ENCODE peak calls at places on chromosomes 13 and 19, in five cellular contexts. One of them, this sample, is unnamed.

GRCh38 chr19:50003810-50004419 is 21.3 kb downstream of the VRK3 start:
- DNase-seq in psoas muscle: peak
- DNase-seq in astrocyte of the spinal cord: peak
- DNase-seq in aorta: no peak
- DNase-seq in A549: peak
- DNase-seq in this sample: peak

GRCh38 chr13:101916108-101916757 is 463.8 kb downstream of the ITGBL1 start:
- DNase-seq in aorta: peak
- DNase-seq in A549: peak
- DNase-seq in astrocyte of the spinal cord: peak
- DNase-seq in psoas muscle: peak
- DNase-seq in this sample: peak

GRCh38 chr13:41015920-41016319 is 3.2 kb downstream of the ELF1 start:
- DNase-seq in A549: no peak
- DNase-seq in astrocyte of the spinal cord: no peak
- DNase-seq in psoas muscle: no peak
- DNase-seq in aorta: no peak
- DNase-seq in this sample: no peak

GRCh38 chr13:106533940-106534843 is 1.3 kb downstream of the EFNB2 start:
- DNase-seq in A549: no peak
- DNase-seq in psoas muscle: peak
- DNase-seq in aorta: peak
- DNase-seq in astrocyte of the spinal cord: peak
- DNase-seq in this sample: peak

GRCh38 chr19:16368385-16369305 is 44.0 kb downstream of the KLF2 start:
- DNase-seq in astrocyte of the spinal cord: no peak
- DNase-seq in aorta: peak
- DNase-seq in psoas muscle: no peak
- DNase-seq in A549: no peak
- DNase-seq in this sample: no peak

GRCh38 chr13:39016789-39017188 is 21.1 kb downstream of the PROSER1 start:
- DNase-seq in aorta: no peak
- DNase-seq in A549: peak
- DNase-seq in astrocyte of the spinal cord: peak
- DNase-seq in psoas muscle: no peak
- DNase-seq in this sample: peak

GRCh38 chr19:43078311-43078710 is 4.2 kb downstream of the PSG2 start:
- DNase-seq in A549: no peak
- DNase-seq in psoas muscle: no peak
- DNase-seq in astrocyte of the spinal cord: no peak
- DNase-seq in aorta: no peak
- DNase-seq in this sample: peak

GRCh38 chr13:40895715-40896184 is 106.3 kb downstream of the SLC25A15 start:
- DNase-seq in astrocyte of the spinal cord: no peak
- DNase-seq in A549: no peak
- DNase-seq in psoas muscle: no peak
- DNase-seq in aorta: no peak
- DNase-seq in this sample: no peak

GRCh38 chr13:78100481-78100880 is 181.8 kb upstream of the EDNRB start:
- DNase-seq in astrocyte of the spinal cord: no peak
- DNase-seq in aorta: no peak
- DNase-seq in psoas muscle: no peak
- DNase-seq in A549: no peak
- DNase-seq in this sample: no peak

GRCh38 chr19:38277549-38277948 is 13.2 kb downstream of the SPINT2 start:
- DNase-seq in aorta: no peak
- DNase-seq in astrocyte of the spinal cord: no peak
- DNase-seq in psoas muscle: no peak
- DNase-seq in A549: no peak
- DNase-seq in this sample: peak

GRCh38 chr13:53017433-53017970 is 11.1 kb upstream of the OLFM4 start:
- DNase-seq in psoas muscle: no peak
- DNase-seq in astrocyte of the spinal cord: no peak
- DNase-seq in aorta: no peak
- DNase-seq in A549: no peak
- DNase-seq in this sample: no peak

GRCh38 chr13:110166598-110166997 is 140.4 kb downstream of the COL4A1 start:
- DNase-seq in psoas muscle: no peak
- DNase-seq in astrocyte of the spinal cord: no peak
- DNase-seq in aorta: no peak
- DNase-seq in A549: no peak
- DNase-seq in this sample: no peak

GRCh38 chr19:46489445-46490272 is 6.0 kb downstream of the PNMA8B start:
- DNase-seq in A549: no peak
- DNase-seq in astrocyte of the spinal cord: peak
- DNase-seq in aorta: peak
- DNase-seq in psoas muscle: peak
- DNase-seq in this sample: peak

GRCh38 chr19:48990400-48990799 is 2.7 kb downstream of the GYS1 start:
- DNase-seq in aorta: no peak
- DNase-seq in astrocyte of the spinal cord: no peak
- DNase-seq in psoas muscle: no peak
- DNase-seq in A549: no peak
- DNase-seq in this sample: no peak

GRCh38 chr19:29561601-29562000 is 35.8 kb downstream of the VSTM2B start:
- DNase-seq in A549: no peak
- DNase-seq in astrocyte of the spinal cord: no peak
- DNase-seq in aorta: no peak
- DNase-seq in psoas muscle: no peak
- DNase-seq in this sample: no peak

GRCh38 chr13:49693191-49693733 is 2.0 kb upstream of the EBPL start:
- DNase-seq in astrocyte of the spinal cord: no peak
- DNase-seq in psoas muscle: no peak
- DNase-seq in aorta: no peak
- DNase-seq in A549: peak
- DNase-seq in this sample: peak

GRCh38 chr13:25752957-25753540 is 298.8 kb downstream of the SHISA2 start:
- DNase-seq in psoas muscle: peak
- DNase-seq in A549: no peak
- DNase-seq in astrocyte of the spinal cord: peak
- DNase-seq in aorta: peak
- DNase-seq in this sample: peak

GRCh38 chr13:29702912-29703351 is 107.4 kb upstream of the SLC7A1 start:
- DNase-seq in aorta: peak
- DNase-seq in psoas muscle: peak
- DNase-seq in astrocyte of the spinal cord: peak
- DNase-seq in A549: peak
- DNase-seq in this sample: peak

GRCh38 chr13:26656919-26657318 is 99.4 kb downstream of the WASF3 start:
- DNase-seq in aorta: no peak
- DNase-seq in astrocyte of the spinal cord: peak
- DNase-seq in psoas muscle: no peak
- DNase-seq in A549: no peak
- DNase-seq in this sample: peak

GRCh38 chr19:46963093-46963734 is 56.4 kb upstream of the NPAS1 start:
- DNase-seq in A549: no peak
- DNase-seq in aorta: no peak
- DNase-seq in astrocyte of the spinal cord: peak
- DNase-seq in psoas muscle: no peak
- DNase-seq in this sample: peak

GRCh38 chr13:95734124-95734523 is 57.2 kb downstream of the DNAJC3 start:
- DNase-seq in A549: no peak
- DNase-seq in astrocyte of the spinal cord: no peak
- DNase-seq in psoas muscle: no peak
- DNase-seq in aorta: no peak
- DNase-seq in this sample: no peak

GRCh38 chr13:25347156-25347555 is 24.6 kb upstream of the ATP8A2 start:
- DNase-seq in A549: no peak
- DNase-seq in aorta: no peak
- DNase-seq in psoas muscle: no peak
- DNase-seq in astrocyte of the spinal cord: no peak
- DNase-seq in this sample: no peak

GRCh38 chr13:24716011-24716410 is 35.8 kb downstream of the ATP12A start:
- DNase-seq in astrocyte of the spinal cord: no peak
- DNase-seq in psoas muscle: no peak
- DNase-seq in A549: no peak
- DNase-seq in aorta: no peak
- DNase-seq in this sample: no peak

GRCh38 chr19:50147462-50148423 is 15.3 kb downstream of the IZUMO2 start:
- DNase-seq in psoas muscle: peak
- DNase-seq in A549: peak
- DNase-seq in aorta: peak
- DNase-seq in astrocyte of the spinal cord: peak
- DNase-seq in this sample: peak

GRCh38 chr13:24145231-24145630 is 15.3 kb upstream of the SPATA13 start:
- DNase-seq in astrocyte of the spinal cord: no peak
- DNase-seq in A549: no peak
- DNase-seq in aorta: no peak
- DNase-seq in psoas muscle: no peak
- DNase-seq in this sample: no peak

GRCh38 chr19:31270897-31271568 is 78.2 kb downstream of the TSHZ3 start:
- DNase-seq in aorta: no peak
- DNase-seq in psoas muscle: no peak
- DNase-seq in A549: no peak
- DNase-seq in astrocyte of the spinal cord: peak
- DNase-seq in this sample: no peak

GRCh38 chr13:105087941-105088340 is 1447.5 kb downstream of the EFNB2 start:
- DNase-seq in psoas muscle: no peak
- DNase-seq in astrocyte of the spinal cord: no peak
- DNase-seq in A549: no peak
- DNase-seq in aorta: no peak
- DNase-seq in this sample: no peak

GRCh38 chr13:31951215-31951678 is 80.3 kb upstream of the FRY start:
- DNase-seq in aorta: no peak
- DNase-seq in A549: no peak
- DNase-seq in astrocyte of the spinal cord: no peak
- DNase-seq in psoas muscle: peak
- DNase-seq in this sample: no peak

GRCh38 chr19:27795369-27795768 is 1417.6 kb downstream of the UQCRFS1 start:
- DNase-seq in A549: no peak
- DNase-seq in psoas muscle: no peak
- DNase-seq in aorta: no peak
- DNase-seq in astrocyte of the spinal cord: no peak
- DNase-seq in this sample: no peak
- H3K4me3 ChIP-seq in A549: peak
- H3K4me3 ChIP-seq in psoas muscle: no peak
- H3K4me3 ChIP-seq in aorta: no peak
- H3K4me3 ChIP-seq in astrocyte of the spinal cord: no peak
- H3K4me3 ChIP-seq in this sample: peak

GRCh38 chr19:15290149-15290548 is 42.2 kb downstream of the BRD4 start:
- DNase-seq in astrocyte of the spinal cord: no peak
- DNase-seq in aorta: no peak
- DNase-seq in psoas muscle: no peak
- DNase-seq in A549: no peak
- DNase-seq in this sample: no peak
- H3K4me3 ChIP-seq in astrocyte of the spinal cord: no peak
- H3K4me3 ChIP-seq in aorta: no peak
- H3K4me3 ChIP-seq in psoas muscle: no peak
- H3K4me3 ChIP-seq in A549: no peak
- H3K4me3 ChIP-seq in this sample: no peak

GRCh38 chr19:57800696-57801095 is 14.0 kb downstream of the ZNF552 start:
- DNase-seq in psoas muscle: no peak
- DNase-seq in astrocyte of the spinal cord: no peak
- DNase-seq in aorta: no peak
- DNase-seq in A549: no peak
- DNase-seq in this sample: no peak

GRCh38 chr19:57802269-57802668 is 12.4 kb downstream of the ZNF552 start:
- DNase-seq in aorta: no peak
- DNase-seq in psoas muscle: no peak
- DNase-seq in astrocyte of the spinal cord: no peak
- DNase-seq in A549: no peak
- DNase-seq in this sample: no peak

GRCh38 chr19:57807541-57807940 is 7.2 kb downstream of the ZNF552 start:
- DNase-seq in astrocyte of the spinal cord: no peak
- DNase-seq in A549: no peak
- DNase-seq in aorta: no peak
- DNase-seq in psoas muscle: no peak
- DNase-seq in this sample: peak

GRCh38 chr19:57803594-57804325 is 11.0 kb downstream of the ZNF552 start:
- DNase-seq in A549: no peak
- DNase-seq in psoas muscle: no peak
- DNase-seq in astrocyte of the spinal cord: peak
- DNase-seq in aorta: no peak
- DNase-seq in this sample: peak

DNA sequence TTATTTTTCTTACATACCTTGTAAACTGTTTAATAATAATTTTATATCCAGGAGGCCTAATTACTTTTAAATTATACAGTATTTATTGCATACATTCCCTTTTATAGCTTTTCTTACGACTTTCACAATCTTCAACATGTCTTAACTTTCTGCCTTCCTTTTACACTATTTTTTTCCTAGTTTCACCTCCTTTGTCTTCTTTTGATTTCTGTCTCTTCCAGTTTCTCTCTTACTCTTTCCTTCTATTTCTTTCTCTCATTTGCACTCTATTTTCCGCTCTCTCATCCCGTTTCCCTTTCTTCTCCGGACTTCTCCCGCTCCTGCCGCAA is 11.5 kb downstream of the ZNF552 start:
- DNase-seq in astrocyte of the spinal cord: no peak
- DNase-seq in A549: no peak
- DNase-seq in aorta: no peak
- DNase-seq in psoas muscle: no peak
- DNase-seq in this sample: no peak
- H3K4me3 ChIP-seq in astrocyte of the spinal cord: peak
- H3K4me3 ChIP-seq in A549: no peak
- H3K4me3 ChIP-seq in aorta: peak
- H3K4me3 ChIP-seq in psoas muscle: peak
- H3K4me3 ChIP-seq in this sample: peak

GRCh38 chr19:2027361-2027760 is 11.8 kb upstream of the BTBD2 start:
- DNase-seq in aorta: no peak
- DNase-seq in A549: no peak
- DNase-seq in psoas muscle: peak
- DNase-seq in astrocyte of the spinal cord: peak
- DNase-seq in this sample: peak

GRCh38 chr19:2032296-2032941 is 16.9 kb upstream of the BTBD2 start:
- DNase-seq in psoas muscle: peak
- DNase-seq in aorta: peak
- DNase-seq in A549: peak
- DNase-seq in astrocyte of the spinal cord: peak
- DNase-seq in this sample: peak

GRCh38 chr19:2021453-2022140 is 6.1 kb upstream of the BTBD2 start:
- DNase-seq in A549: no peak
- DNase-seq in astrocyte of the spinal cord: no peak
- DNase-seq in psoas muscle: no peak
- DNase-seq in aorta: no peak
- DNase-seq in this sample: no peak

GRCh38 chr19:2022289-2022688 is 6.8 kb upstream of the BTBD2 start:
- DNase-seq in psoas muscle: no peak
- DNase-seq in A549: no peak
- DNase-seq in aorta: no peak
- DNase-seq in astrocyte of the spinal cord: no peak
- DNase-seq in this sample: no peak

GRCh38 chr19:2026770-2027169 is 11.3 kb upstream of the BTBD2 start:
- DNase-seq in psoas muscle: no peak
- DNase-seq in A549: no peak
- DNase-seq in aorta: no peak
- DNase-seq in astrocyte of the spinal cord: no peak
- DNase-seq in this sample: no peak
- H3K4me3 ChIP-seq in psoas muscle: no peak
- H3K4me3 ChIP-seq in A549: no peak
- H3K4me3 ChIP-seq in aorta: no peak
- H3K4me3 ChIP-seq in astrocyte of the spinal cord: no peak
- H3K4me3 ChIP-seq in this sample: no peak

GRCh38 chr13:51885651-51886050 is 23.9 kb downstream of the CCDC70 start:
- DNase-seq in aorta: no peak
- DNase-seq in A549: no peak
- DNase-seq in astrocyte of the spinal cord: no peak
- DNase-seq in psoas muscle: no peak
- DNase-seq in this sample: no peak
- H3K4me3 ChIP-seq in aorta: no peak
- H3K4me3 ChIP-seq in A549: no peak
- H3K4me3 ChIP-seq in astrocyte of the spinal cord: no peak
- H3K4me3 ChIP-seq in psoas muscle: no peak
- H3K4me3 ChIP-seq in this sample: no peak